ENCODE peak calls at places on chromosome 15, in nine cellular contexts. V is cardiac fibroblast, D is hepatic stellate cell, W is uterus, Y is adipocyte, A is Daoy, J is AML-193, C is PC-9, K is pulmonary artery endothelial cell. Z is an unnamed sample.
A peak's percentile ranks its signal among the peaks of the same experiment; 100 is the strongest.

GRCh38 chr15:26069204-26069603 is 206.1 kb upstream of the ATP10A start:
- DNase-seq in Y (no peak), W (no peak), J (no peak), D (no peak), K (no peak), C (no peak), V (no peak), A (no peak), Z (no peak)

GRCh38 chr15:51907136-51907862 is 64.3 kb downstream of the LEO1 start:
- DNase-seq in C (peak; percentile 97), K (no peak), W (no peak), J (no peak), D (no peak), A (peak; percentile 86), V (no peak), Y (peak; percentile 3), Z (no peak)

GRCh38 chr15:40182358-40183029 is 21.6 kb downstream of the BUB1B start:
- DNase-seq in Y (no peak), D (no peak), V (no peak), C (no peak), W (no peak), A (no peak), J (no peak), K (no peak), Z (no peak)

GRCh38 chr15:67253517-67254237 is 784 bp downstream of the AAGAB start:
- DNase-seq in D (peak; percentile 32), Y (peak; percentile 51), K (no peak), J (peak; percentile 31), V (peak; percentile 28), A (peak; percentile 19), C (no peak), W (no peak), Z (no peak)

GRCh38 chr15:91049378-91050127 is 27.2 kb upstream of the VPS33B start:
- DNase-seq in K (peak; percentile 7), W (peak; percentile 43), C (peak; percentile 51), J (peak; percentile 73), Y (peak; percentile 79), D (peak; percentile 41), A (peak; percentile 61), V (peak; percentile 78), Z (no peak)

GRCh38 chr15:43440721-43441281 is 52.2 kb downstream of the TP53BP1 start:
- DNase-seq in J (peak; percentile 98), W (peak; percentile 28), A (peak; percentile 91), K (peak; percentile 85), C (peak; percentile 90), Y (peak; percentile 98), D (peak; percentile 83), V (peak; percentile 97), Z (no peak)

GRCh38 chr15:56371495-56372147 is 6.4 kb downstream of the TEX9 start:
- DNase-seq in K (no peak), D (no peak), W (no peak), J (no peak), A (no peak), V (no peak), C (peak; percentile 48), Y (no peak), Z (no peak)

GRCh38 chr15:80778621-80778963 is 578 bp upstream of the CEMIP start:
- DNase-seq in Y (no peak), A (no peak), W (no peak), J (no peak), D (no peak), C (peak; percentile 39), K (no peak), V (no peak), Z (no peak)

GRCh38 chr15:64934023-64934422 is 22.3 kb downstream of the ANKDD1A start:
- DNase-seq in V (no peak), J (no peak), W (no peak), K (no peak), C (no peak), Y (no peak), A (no peak), D (no peak), Z (no peak)

GRCh38 chr15:60616628-60617027 is 137.7 kb upstream of the ICE2 start:
- DNase-seq in K (no peak), D (no peak), Y (no peak), C (no peak), J (no peak), V (no peak), W (no peak), A (no peak), Z (no peak)

GRCh38 chr15:44676676-44677075 is 13.2 kb upstream of the SPG11 start:
- DNase-seq in V (no peak), D (no peak), W (no peak), Y (no peak), J (no peak), K (no peak), C (no peak), A (no peak), Z (no peak)

GRCh38 chr15:55587321-55588069 is 650 bp downstream of the PYGO1 start:
- DNase-seq in C (no peak), K (no peak), J (no peak), Y (peak; percentile 75), W (peak; percentile 38), A (peak; percentile 69), V (peak; percentile 51), D (peak; percentile 68), Z (no peak)

GRCh38 chr15:39669671-39670070 is 88.8 kb downstream of the THBS1 start:
- DNase-seq in K (no peak), W (no peak), J (no peak), C (no peak), Y (no peak), V (no peak), D (no peak), A (no peak), Z (no peak)

GRCh38 chr15:66369773-66370651 is 13.5 kb upstream of the TIPIN start:
- DNase-seq in A (peak; percentile 24), K (peak; percentile 61), C (peak; percentile 42), J (peak; percentile 15), D (peak; percentile 32), Y (peak; percentile 34), V (peak; percentile 41), W (no peak), Z (no peak)

GRCh38 chr15:44194397-44195150 is 497 bp downstream of the FRMD5 start:
- DNase-seq in V (peak; percentile 79), J (no peak), A (peak; percentile 88), K (peak; percentile 58), Y (peak; percentile 65), W (peak; percentile 14), C (peak; percentile 52), D (peak; percentile 42), Z (peak; percentile 86)

GRCh38 chr15:92118162-92118935 is 264.8 kb downstream of the SLCO3A1 start:
- DNase-seq in J (no peak), C (no peak), K (no peak), Y (peak; percentile 38), W (no peak), A (peak; percentile 5), V (no peak), D (no peak), Z (no peak)

GRCh38 chr15:63369766-63370165 is 11.9 kb downstream of the CA12 start:
- DNase-seq in A (no peak), K (no peak), W (no peak), C (no peak), V (no peak), Y (peak; percentile 40), J (no peak), D (no peak), Z (no peak)

GRCh38 chr15:26665950-26666921 is 106.6 kb downstream of the GABRB3 start:
- DNase-seq in W (no peak), J (no peak), D (no peak), K (no peak), A (peak; percentile 33), V (no peak), C (no peak), Y (no peak), Z (no peak)

GRCh38 chr15:84824260-84824690 is 7.1 kb downstream of the ALPK3 start:
- DNase-seq in C (no peak), W (peak; percentile 88), A (no peak), V (peak; percentile 86), K (no peak), J (no peak), Y (peak; percentile 78), D (no peak), Z (no peak)

GRCh38 chr15:95561463-95561862 is 769.0 kb upstream of the NR2F2 start:
- DNase-seq in W (no peak), C (no peak), A (no peak), V (no peak), Y (no peak), J (no peak), K (no peak), D (no peak), Z (no peak)

GRCh38 chr15:96767703-96768434 is 437.4 kb downstream of the NR2F2 start:
- DNase-seq in V (no peak), W (no peak), K (no peak), A (peak; percentile 54), J (no peak), C (no peak), D (no peak), Y (no peak), Z (no peak)

GRCh38 chr15:29216955-29217354 is 52.7 kb downstream of the NSMCE3 start:
- DNase-seq in A (no peak), J (no peak), Y (no peak), K (no peak), C (no peak), W (no peak), D (no peak), V (no peak), Z (no peak)

GRCh38 chr15:90665288-90666134 is 51.6 kb upstream of the BLM start:
- DNase-seq in D (peak; percentile 84), A (peak; percentile 66), W (peak; percentile 75), V (peak; percentile 67), K (no peak), C (peak; percentile 40), J (peak; percentile 58), Y (peak; percentile 79), Z (no peak)

GRCh38 chr15:86327230-86327865 is 247.7 kb downstream of the AGBL1 start:
- DNase-seq in V (no peak), K (no peak), A (no peak), J (no peak), Y (no peak), D (no peak), C (no peak), W (no peak), Z (no peak)

GRCh38 chr15:39908186-39908585 is 11.9 kb downstream of the GPR176 start:
- DNase-seq in J (no peak), C (peak; percentile 57), D (peak; percentile 82), Y (peak; percentile 92), K (peak; percentile 61), W (no peak), A (peak; percentile 68), V (peak; percentile 88), Z (no peak)

GRCh38 chr15:23472033-23472432 is 25.0 kb upstream of the GOLGA6L2 start:
- DNase-seq in W (no peak), D (no peak), J (no peak), Y (no peak), C (no peak), A (no peak), V (no peak), K (no peak), Z (no peak)

GRCh38 chr15:83904107-83904720 is 250.3 kb downstream of the ADAMTSL3 start:
- DNase-seq in D (no peak), J (no peak), K (no peak), A (peak; percentile 3), W (peak; percentile 48), C (no peak), V (peak; percentile 70), Y (no peak), Z (no peak)

Z was measured in chondrocyte.